ENCODE peak calls at places on chromosomes 3 and 15, in five cellular contexts. One of them, this sample, is unnamed.

GRCh38 chr3:10709110-10709781 is 106.8 kb upstream of the SLC6A11 start:
- DNase-seq in ELR: no peak
- DNase-seq in cerebellum: peak
- DNase-seq in activated naive CD4-positive, alpha-beta T cell treated with anti-CD3 and anti-CD28 coated beads, Interleukin-2, amount 50 U/mL, for 16 hours: no peak
- DNase-seq in NCI-H2171: no peak
- DNase-seq in this sample: peak

GRCh38 chr3:141452045-141452444 is 34.8 kb upstream of the RASA2 start:
- DNase-seq in ELR: peak
- DNase-seq in activated naive CD4-positive, alpha-beta T cell treated with anti-CD3 and anti-CD28 coated beads, Interleukin-2, amount 50 U/mL, for 16 hours: no peak
- DNase-seq in NCI-H2171: no peak
- DNase-seq in cerebellum: peak
- DNase-seq in this sample: peak

GRCh38 chr3:59422312-59422711 is 372.5 kb upstream of the CFAP20DC start:
- DNase-seq in ELR: peak
- DNase-seq in NCI-H2171: no peak
- DNase-seq in activated naive CD4-positive, alpha-beta T cell treated with anti-CD3 and anti-CD28 coated beads, Interleukin-2, amount 50 U/mL, for 16 hours: no peak
- DNase-seq in cerebellum: no peak
- DNase-seq in this sample: no peak

GRCh38 chr3:47225310-47225906 is 57.2 kb downstream of the KIF9 start:
- DNase-seq in activated naive CD4-positive, alpha-beta T cell treated with anti-CD3 and anti-CD28 coated beads, Interleukin-2, amount 50 U/mL, for 16 hours: no peak
- DNase-seq in NCI-H2171: no peak
- DNase-seq in ELR: no peak
- DNase-seq in cerebellum: no peak
- DNase-seq in this sample: no peak

GRCh38 chr3:60053518-60054265 is 1003.9 kb upstream of the CFAP20DC start:
- DNase-seq in cerebellum: no peak
- DNase-seq in NCI-H2171: no peak
- DNase-seq in ELR: no peak
- DNase-seq in activated naive CD4-positive, alpha-beta T cell treated with anti-CD3 and anti-CD28 coated beads, Interleukin-2, amount 50 U/mL, for 16 hours: peak
- DNase-seq in this sample: no peak

GRCh38 chr3:43048470-43048869 is 57.4 kb downstream of the POMGNT2 start:
- DNase-seq in cerebellum: no peak
- DNase-seq in NCI-H2171: no peak
- DNase-seq in activated naive CD4-positive, alpha-beta T cell treated with anti-CD3 and anti-CD28 coated beads, Interleukin-2, amount 50 U/mL, for 16 hours: no peak
- DNase-seq in ELR: no peak
- DNase-seq in this sample: no peak

GRCh38 chr15:68203486-68203885 is 1.6 kb downstream of the CALML4 start:
- DNase-seq in activated naive CD4-positive, alpha-beta T cell treated with anti-CD3 and anti-CD28 coated beads, Interleukin-2, amount 50 U/mL, for 16 hours: no peak
- DNase-seq in cerebellum: no peak
- DNase-seq in NCI-H2171: no peak
- DNase-seq in ELR: no peak
- DNase-seq in this sample: no peak

GRCh38 chr15:31230630-31231485 is 95.8 kb upstream of the KLF13 start:
- DNase-seq in activated naive CD4-positive, alpha-beta T cell treated with anti-CD3 and anti-CD28 coated beads, Interleukin-2, amount 50 U/mL, for 16 hours: no peak
- DNase-seq in ELR: no peak
- DNase-seq in cerebellum: no peak
- DNase-seq in NCI-H2171: no peak
- DNase-seq in this sample: no peak

GRCh38 chr15:58770519-58770856 is 614 bp upstream of the MINDY2 start:
- DNase-seq in activated naive CD4-positive, alpha-beta T cell treated with anti-CD3 and anti-CD28 coated beads, Interleukin-2, amount 50 U/mL, for 16 hours: no peak
- DNase-seq in cerebellum: no peak
- DNase-seq in NCI-H2171: no peak
- DNase-seq in ELR: peak
- DNase-seq in this sample: no peak

GRCh38 chr3:9784876-9785443 is 7.3 kb downstream of the TADA3 start:
- DNase-seq in cerebellum: no peak
- DNase-seq in activated naive CD4-positive, alpha-beta T cell treated with anti-CD3 and anti-CD28 coated beads, Interleukin-2, amount 50 U/mL, for 16 hours: no peak
- DNase-seq in ELR: no peak
- DNase-seq in NCI-H2171: no peak
- DNase-seq in this sample: no peak

GRCh38 chr15:81633889-81634288 is 259.9 kb upstream of the TMC3 start:
- DNase-seq in cerebellum: no peak
- DNase-seq in ELR: no peak
- DNase-seq in NCI-H2171: no peak
- DNase-seq in activated naive CD4-positive, alpha-beta T cell treated with anti-CD3 and anti-CD28 coated beads, Interleukin-2, amount 50 U/mL, for 16 hours: no peak
- DNase-seq in this sample: no peak

GRCh38 chr3:191387441-191388077 is 57.2 kb upstream of the UTS2B start:
- DNase-seq in cerebellum: no peak
- DNase-seq in NCI-H2171: no peak
- DNase-seq in activated naive CD4-positive, alpha-beta T cell treated with anti-CD3 and anti-CD28 coated beads, Interleukin-2, amount 50 U/mL, for 16 hours: no peak
- DNase-seq in ELR: no peak
- DNase-seq in this sample: no peak

GRCh38 chr3:105334138-105334882 is 32.4 kb upstream of the ALCAM start:
- DNase-seq in cerebellum: no peak
- DNase-seq in activated naive CD4-positive, alpha-beta T cell treated with anti-CD3 and anti-CD28 coated beads, Interleukin-2, amount 50 U/mL, for 16 hours: no peak
- DNase-seq in NCI-H2171: no peak
- DNase-seq in ELR: peak
- DNase-seq in this sample: no peak

GRCh38 chr3:59867185-59868002 is 817.6 kb upstream of the CFAP20DC start:
- DNase-seq in activated naive CD4-positive, alpha-beta T cell treated with anti-CD3 and anti-CD28 coated beads, Interleukin-2, amount 50 U/mL, for 16 hours: no peak
- DNase-seq in ELR: no peak
- DNase-seq in NCI-H2171: no peak
- DNase-seq in cerebellum: no peak
- DNase-seq in this sample: no peak

GRCh38 chr3:186411089-186411488 is 49.1 kb upstream of the DGKG start:
- DNase-seq in activated naive CD4-positive, alpha-beta T cell treated with anti-CD3 and anti-CD28 coated beads, Interleukin-2, amount 50 U/mL, for 16 hours: no peak
- DNase-seq in ELR: no peak
- DNase-seq in cerebellum: no peak
- DNase-seq in NCI-H2171: no peak
- DNase-seq in this sample: no peak

GRCh38 chr3:24485511-24485910 is 9.1 kb downstream of the THRB start:
- DNase-seq in ELR: no peak
- DNase-seq in activated naive CD4-positive, alpha-beta T cell treated with anti-CD3 and anti-CD28 coated beads, Interleukin-2, amount 50 U/mL, for 16 hours: no peak
- DNase-seq in cerebellum: no peak
- DNase-seq in NCI-H2171: no peak
- DNase-seq in this sample: no peak

GRCh38 chr3:11637901-11638668 is 5.6 kb downstream of the VGLL4 start:
- DNase-seq in ELR: peak
- DNase-seq in activated naive CD4-positive, alpha-beta T cell treated with anti-CD3 and anti-CD28 coated beads, Interleukin-2, amount 50 U/mL, for 16 hours: no peak
- DNase-seq in cerebellum: no peak
- DNase-seq in NCI-H2171: no peak
- DNase-seq in this sample: no peak

GRCh38 chr3:27507515-27508266 is 23.5 kb upstream of the SLC4A7 start:
- DNase-seq in ELR: peak
- DNase-seq in NCI-H2171: peak
- DNase-seq in cerebellum: no peak
- DNase-seq in activated naive CD4-positive, alpha-beta T cell treated with anti-CD3 and anti-CD28 coated beads, Interleukin-2, amount 50 U/mL, for 16 hours: no peak
- DNase-seq in this sample: no peak

GRCh38 chr15:30953731-30954378 is 37.6 kb downstream of the MTMR10 start:
- DNase-seq in ELR: peak
- DNase-seq in NCI-H2171: no peak
- DNase-seq in cerebellum: no peak
- DNase-seq in activated naive CD4-positive, alpha-beta T cell treated with anti-CD3 and anti-CD28 coated beads, Interleukin-2, amount 50 U/mL, for 16 hours: no peak
- DNase-seq in this sample: peak

GRCh38 chr3:24595801-24596200 is 101.2 kb upstream of the THRB start:
- DNase-seq in activated naive CD4-positive, alpha-beta T cell treated with anti-CD3 and anti-CD28 coated beads, Interleukin-2, amount 50 U/mL, for 16 hours: no peak
- DNase-seq in cerebellum: no peak
- DNase-seq in ELR: peak
- DNase-seq in NCI-H2171: no peak
- DNase-seq in this sample: no peak

GRCh38 chr3:143064777-143065176 is 54.8 kb upstream of the CHST2 start:
- DNase-seq in ELR: no peak
- DNase-seq in cerebellum: no peak
- DNase-seq in NCI-H2171: no peak
- DNase-seq in activated naive CD4-positive, alpha-beta T cell treated with anti-CD3 and anti-CD28 coated beads, Interleukin-2, amount 50 U/mL, for 16 hours: no peak
- DNase-seq in this sample: no peak

GRCh38 chr3:14170569-14171159 is 7.7 kb downstream of the XPC start:
- DNase-seq in activated naive CD4-positive, alpha-beta T cell treated with anti-CD3 and anti-CD28 coated beads, Interleukin-2, amount 50 U/mL, for 16 hours: no peak
- DNase-seq in cerebellum: no peak
- DNase-seq in ELR: peak
- DNase-seq in NCI-H2171: no peak
- DNase-seq in this sample: no peak

GRCh38 chr15:25727116-25727515 is 136.0 kb downstream of the ATP10A start:
- DNase-seq in cerebellum: no peak
- DNase-seq in NCI-H2171: no peak
- DNase-seq in ELR: no peak
- DNase-seq in activated naive CD4-positive, alpha-beta T cell treated with anti-CD3 and anti-CD28 coated beads, Interleukin-2, amount 50 U/mL, for 16 hours: no peak
- DNase-seq in this sample: no peak